ENCODE peak calls at places on chromosomes 13 and 19, in nine cellular contexts. Y is Peyer's patch; A is SJCRH30; T is tibial nerve; N is psoas muscle; P is mammary epithelial cell; B is CD8-positive, alpha-beta memory T cell; K is heart right ventricle; V is neural progenitor cell. R is an unnamed sample.
A peak's percentile ranks its signal among the peaks of the same experiment; 100 is the strongest.

GRCh38 chr19:30074096-30074495 is 132.1 kb downstream of the URI1 start:
- DNase-seq in V (no peak), Y (peak; percentile 6), A (no peak), K (no peak), P (no peak), N (no peak), B (no peak), T (no peak), R (no peak)

GRCh38 chr13:79486433-79487188 is 5.7 kb downstream of the NDFIP2 start:
- DNase-seq in K (no peak), N (no peak), B (no peak), V (no peak), Y (no peak), T (no peak), A (no peak), P (no peak), R (no peak)

GRCh38 chr19:2949939-2950285 is 5.1 kb upstream of the ZNF77 start:
- DNase-seq in Y (peak; percentile 59), B (no peak), V (no peak), P (no peak), N (no peak), K (peak; percentile 84), T (no peak), A (peak; percentile 41), R (peak; percentile 4)

GRCh38 chr19:55158848-55159793 is 1.6 kb upstream of the TNNI3 start:
- DNase-seq in N (peak; percentile 45), B (no peak), V (no peak), T (no peak), Y (no peak), K (peak; percentile 87), P (no peak), A (peak; percentile 95), R (peak; percentile 55)

GRCh38 chr13:110422913-110423688 is 116.0 kb downstream of the COL4A2 start:
- DNase-seq in N (no peak), V (no peak), B (no peak), T (no peak), Y (no peak), P (no peak), K (no peak), A (no peak), R (no peak)

GRCh38 chr19:5145521-5146511 is 176.9 kb downstream of the KDM4B start:
- DNase-seq in B (no peak), Y (peak; percentile 48), N (peak; percentile 10), V (no peak), T (no peak), A (no peak), P (no peak), K (no peak), R (no peak)

GRCh38 chr19:19366691-19367396 is 38.6 kb upstream of the GATAD2A start:
- DNase-seq in K (peak; percentile 54), V (peak; percentile 84), A (peak; percentile 89), N (peak; percentile 69), Y (peak; percentile 86), B (peak; percentile 61), P (peak; percentile 78), T (peak; percentile 35), R (peak; percentile 91)

GRCh38 chr13:35894636-35895035 is 236.5 kb downstream of the DCLK1 start:
- DNase-seq in V (no peak), P (no peak), T (no peak), K (no peak), N (no peak), B (no peak), Y (no peak), A (no peak), R (no peak)

GRCh38 chr19:19110410-19111137 is 27.7 kb downstream of the TMEM161A start:
- DNase-seq in K (no peak), V (peak; percentile 81), A (no peak), P (no peak), T (no peak), Y (no peak), B (no peak), N (no peak), R (no peak)

GRCh38 chr19:39407644-39408391 is 1.2 kb downstream of the ZFP36 start:
- DNase-seq in T (no peak), B (peak; percentile 79), Y (peak; percentile 83), K (peak; percentile 37), N (peak; percentile 51), A (no peak), V (peak; percentile 13), P (peak; percentile 65), R (peak; percentile 58)

GRCh38 chr13:80388506-80388905 is 47.6 kb upstream of the SPRY2 start:
- DNase-seq in N (no peak), B (no peak), V (no peak), T (no peak), P (no peak), K (no peak), Y (no peak), A (no peak), R (no peak)

GRCh38 chr19:45448887-45449299 is 18.9 kb upstream of the FOSB start:
- DNase-seq in N (no peak), B (no peak), P (peak; percentile 80), A (no peak), V (no peak), Y (peak; percentile 76), T (no peak), K (no peak), R (peak; percentile 58)

GRCh38 chr19:45451850-45452387 is 15.9 kb upstream of the FOSB start:
- DNase-seq in A (no peak), Y (no peak), V (no peak), P (no peak), B (no peak), T (no peak), N (no peak), K (no peak), R (no peak)

GRCh38 chr19:45451181-45451849 is 16.5 kb upstream of the FOSB start:
- DNase-seq in V (no peak), Y (peak; percentile 68), N (peak; percentile 29), P (peak; percentile 81), T (no peak), A (peak; percentile 45), B (peak; percentile 77), K (no peak), R (peak; percentile 24)

GRCh38 chr19:45448425-45448756 is 19.4 kb upstream of the FOSB start:
- DNase-seq in B (no peak), T (no peak), K (no peak), A (no peak), V (no peak), P (no peak), Y (no peak), N (no peak), R (no peak)

DNA sequence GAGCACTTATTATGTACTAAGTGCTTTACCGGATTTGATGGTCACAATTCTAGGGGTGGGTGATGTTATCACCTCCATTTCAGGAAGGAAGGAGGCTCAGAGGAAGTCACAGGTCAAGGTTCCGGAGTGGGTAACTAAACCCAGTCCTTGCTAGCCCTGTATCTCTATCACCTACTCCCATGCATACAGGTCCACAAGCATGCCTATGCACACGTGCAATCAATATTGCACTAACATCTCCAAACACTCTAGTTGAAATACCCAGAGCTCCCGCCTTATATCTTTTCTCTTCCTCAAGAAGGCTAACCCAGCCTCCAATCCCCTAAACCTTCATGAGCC is 17.8 kb upstream of the FOSB start:
- DNase-seq in Y (no peak), B (peak; percentile 68), V (no peak), A (no peak), K (no peak), T (no peak), P (no peak), N (no peak), R (no peak)
- H3K4me1 ChIP-seq in Y (peaks cover 46% of the 10 kb centered on the region), B (peaks cover 30% of the 10 kb centered on the region), V (no peaks in the 10 kb centered on the region), A (peaks cover 32% of the 10 kb centered on the region), K (peaks cover 52% of the 10 kb centered on the region), T (peaks cover 43% of the 10 kb centered on the region), P (peaks cover 47% of the 10 kb centered on the region), N (peaks cover 30% of the 10 kb centered on the region), R (peaks cover 26% of the 10 kb centered on the region)

GRCh38 chr13:23574421-23574820 is 4.2 kb downstream of the TNFRSF19 start:
- DNase-seq in N (no peak), B (no peak), Y (no peak), A (no peak), T (no peak), P (no peak), K (no peak), V (no peak), R (no peak)

GRCh38 chr13:23570099-23570926 is at the start of gene TNFRSF19:
- DNase-seq in Y (no peak), N (peak; percentile 29), T (peak; percentile 41), P (peak; percentile 38), B (no peak), A (peak; percentile 84), V (peak; percentile 75), K (peak; percentile 76), R (peak; percentile 35)

GRCh38 chr13:23572836-23573235 is 2.6 kb downstream of the TNFRSF19 start:
- DNase-seq in V (no peak), P (no peak), T (no peak), N (no peak), K (no peak), Y (no peak), B (no peak), A (no peak), R (no peak)

GRCh38 chr13:23567792-23568480 is 2.3 kb upstream of the TNFRSF19 start:
- DNase-seq in K (no peak), A (no peak), N (no peak), Y (no peak), T (no peak), P (no peak), B (no peak), V (peak; percentile 90), R (peak; percentile 26)

GRCh38 chr13:23570931-23571330 is 719 bp downstream of the TNFRSF19 start:
- DNase-seq in P (no peak), N (no peak), K (no peak), B (no peak), A (peak; percentile 26), Y (no peak), V (no peak), T (no peak), R (peak; percentile 9)
- H3K4me1 ChIP-seq in P (peaks cover 8% of the 10 kb centered on the region), N (peaks cover 8% of the 10 kb centered on the region), K (peaks cover 9% of the 10 kb centered on the region), B (no peaks in the 10 kb centered on the region), A (peaks cover 9% of the 10 kb centered on the region), Y (no peaks in the 10 kb centered on the region), V (peaks cover 62% of the 10 kb centered on the region), T (peaks cover 5% of the 10 kb centered on the region), R (peaks cover 14% of the 10 kb centered on the region)

DNA sequence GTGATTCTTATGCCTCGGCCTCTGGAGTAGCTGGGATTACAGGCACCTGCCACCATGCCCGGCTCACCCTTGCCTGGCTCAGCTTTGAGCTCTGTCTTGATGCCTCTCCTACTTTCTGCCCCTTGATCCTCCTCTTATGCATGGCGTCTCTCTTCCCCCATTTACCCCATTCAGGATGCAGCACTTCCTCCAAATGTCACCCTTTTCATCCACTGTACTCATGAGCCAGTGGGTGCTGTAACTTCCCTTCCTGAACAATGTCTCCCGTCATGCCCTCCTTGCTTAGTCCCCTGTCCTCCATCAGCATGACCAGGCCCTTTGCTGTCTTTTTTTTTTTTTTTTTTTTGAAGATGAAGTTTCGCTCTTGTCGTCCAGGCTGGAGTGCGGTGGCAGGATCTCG is 3.4 kb upstream of the SIGLEC9 start:
- DNase-seq in A (no peak), N (no peak), B (no peak), V (no peak), T (no peak), Y (no peak), P (no peak), K (no peak), R (no peak)
- H3K4me1 ChIP-seq in A (no peaks in the 10 kb centered on the region), N (no peaks in the 10 kb centered on the region), B (peaks cover 72% of the 10 kb centered on the region), V (no peaks in the 10 kb centered on the region), T (no peaks in the 10 kb centered on the region), Y (no peaks in the 10 kb centered on the region), P (peaks cover 5% of the 10 kb centered on the region), K (peaks cover 67% of the 10 kb centered on the region), R (no peaks in the 10 kb centered on the region)

DNA sequence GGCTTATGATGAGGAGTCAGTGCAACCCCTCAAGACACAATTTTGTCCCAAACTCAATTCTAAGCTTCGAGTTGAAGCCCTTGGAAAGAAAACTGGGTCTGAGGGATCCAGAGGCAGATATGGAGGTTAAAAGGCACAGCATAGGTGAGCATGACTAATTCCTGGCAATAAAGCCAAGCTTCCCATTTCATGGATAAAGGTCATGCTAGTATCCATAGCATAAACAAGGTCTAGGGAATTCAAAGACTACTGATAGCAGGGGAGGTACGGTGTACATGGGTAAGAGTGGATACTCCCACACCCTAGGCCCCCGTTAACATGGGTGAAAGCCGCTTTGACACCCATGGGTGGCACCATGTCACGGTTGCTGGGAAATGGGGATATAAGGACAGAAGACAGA is 24.0 kb downstream of the MED4 start:
- DNase-seq in V (no peak), A (no peak), T (no peak), P (no peak), B (no peak), K (no peak), N (no peak), Y (no peak), R (no peak)
- H3K4me1 ChIP-seq in V (no peaks in the 10 kb centered on the region), A (no peaks in the 10 kb centered on the region), T (no peaks in the 10 kb centered on the region), P (peaks cover 16% of the 10 kb centered on the region), B (no peaks in the 10 kb centered on the region), K (no peaks in the 10 kb centered on the region), N (no peaks in the 10 kb centered on the region), Y (no peaks in the 10 kb centered on the region), R (no peaks in the 10 kb centered on the region)